ENCODE peak calls at places on chromosomes 6 and 20, in eight cellular contexts. W is cardiac muscle cell, K is psoas muscle, B is heart right ventricle, M is A549, N is transverse colon, H is PC-9, J is GM23338. Y is an unnamed sample.

GRCh38 chr6:5076931-5077330 is 8.2 kb upstream of the PPP1R3G start:
- DNase-seq in M (no peak), W (no peak), K (no peak), J (no peak), N (no peak), H (no peak), B (no peak), Y (no peak)

GRCh38 chr6:136383271-136383670 is 93.6 kb upstream of the BCLAF1 start:
- DNase-seq in W (peak; percentile 12), N (no peak), B (no peak), H (no peak), K (no peak), J (no peak), M (no peak), Y (no peak)

GRCh38 chr6:107304421-107305025 is 154.8 kb downstream of the PDSS2 start:
- DNase-seq in M (no peak), H (peak; percentile 63), J (no peak), K (no peak), N (no peak), B (no peak), W (no peak), Y (no peak)

GRCh38 chr20:50296450-50297375 is 106.1 kb downstream of the CEBPB start:
- DNase-seq in W (peak; percentile 65), M (no peak), B (no peak), N (no peak), H (no peak), K (peak; percentile 36), J (no peak), Y (no peak)

GRCh38 chr6:40347571-40348011 is 239.6 kb downstream of the LRFN2 start:
- DNase-seq in N (no peak), K (no peak), J (peak; percentile 55), B (no peak), W (no peak), H (no peak), M (no peak), Y (no peak)

GRCh38 chr6:39301606-39302005 is 12.6 kb downstream of the KCNK17 start:
- DNase-seq in W (no peak), H (no peak), N (no peak), M (peak; percentile 13), K (no peak), B (no peak), J (peak; percentile 90), Y (no peak)

GRCh38 chr6:21665436-21666199 is 72.1 kb downstream of the SOX4 start:
- DNase-seq in J (peak; percentile 88), K (peak; percentile 50), B (no peak), W (no peak), M (no peak), H (no peak), N (no peak), Y (no peak)

GRCh38 chr6:129120856-129121255 is 237.9 kb downstream of the LAMA2 start:
- DNase-seq in B (no peak), H (no peak), N (no peak), K (no peak), J (no peak), W (no peak), M (no peak), Y (no peak)

GRCh38 chr6:25329156-25329555 is 50.0 kb downstream of the CARMIL1 start:
- DNase-seq in H (no peak), B (no peak), M (no peak), J (no peak), W (no peak), N (no peak), K (no peak), Y (no peak)

GRCh38 chr20:17808357-17808756 is 108.6 kb downstream of the BANF2 start:
- DNase-seq in N (no peak), M (no peak), B (peak; percentile 34), K (peak; percentile 62), J (no peak), W (peak; percentile 72), H (no peak), Y (peak; percentile 50)

GRCh38 chr6:114133816-114134215 is 162.9 kb upstream of the HDAC2 start:
- DNase-seq in M (no peak), J (no peak), H (no peak), W (no peak), B (no peak), K (no peak), N (no peak), Y (no peak)

GRCh38 chr6:28789553-28790083 is 134.2 kb downstream of the TRIM27 start:
- DNase-seq in B (no peak), W (peak; percentile 61), J (peak; percentile 74), N (no peak), K (no peak), M (peak; percentile 78), H (peak; percentile 64), Y (no peak)

GRCh38 chr20:363319-364078 is 16.6 kb downstream of the NRSN2 start:
- DNase-seq in B (no peak), H (peak; percentile 52), J (no peak), K (no peak), M (peak; percentile 66), N (no peak), W (no peak), Y (no peak)

GRCh38 chr6:85015396-85015990 is 251.1 kb upstream of the TBX18 start:
- DNase-seq in B (peak; percentile 31), H (peak; percentile 56), W (peak; percentile 89), N (peak; percentile 8), J (peak; percentile 93), M (peak; percentile 79), K (peak; percentile 56), Y (peak; percentile 40)

GRCh38 chr6:157152544-157152943 is 170.8 kb downstream of the TMEM242 start:
- DNase-seq in J (no peak), K (no peak), W (no peak), H (no peak), B (no peak), M (no peak), N (no peak), Y (no peak)

GRCh38 chr6:127855542-127856159 is 45.2 kb downstream of the THEMIS start:
- DNase-seq in K (no peak), W (peak; percentile 61), B (no peak), N (no peak), M (peak; percentile 20), H (peak; percentile 6), J (peak; percentile 49), Y (no peak)

GRCh38 chr20:23697947-23698346 is 9.1 kb upstream of the CST4 start:
- DNase-seq in H (no peak), W (no peak), N (no peak), K (no peak), M (no peak), B (no peak), J (no peak), Y (no peak)

GRCh38 chr20:24535956-24536730 is 66.7 kb downstream of the SYNDIG1 start:
- DNase-seq in J (no peak), N (no peak), K (no peak), H (no peak), B (no peak), W (no peak), M (no peak), Y (no peak)

GRCh38 chr20:49281913-49282467 is 4.1 kb upstream of the ZNFX1 start:
- DNase-seq in W (no peak), M (no peak), B (no peak), J (no peak), N (no peak), K (no peak), H (no peak), Y (no peak)
- H3K4me3 ChIP-seq in W (no peak overlapping the region), M (peak overlapping the region; percentile 92), B (peak overlapping the region; percentile 1), J (peak overlapping the region; percentile 100), N (no peak overlapping the region), K (peak overlapping the region; percentile 84), H (peak overlapping the region; percentile 98), Y (no peak overlapping the region)

DNA sequence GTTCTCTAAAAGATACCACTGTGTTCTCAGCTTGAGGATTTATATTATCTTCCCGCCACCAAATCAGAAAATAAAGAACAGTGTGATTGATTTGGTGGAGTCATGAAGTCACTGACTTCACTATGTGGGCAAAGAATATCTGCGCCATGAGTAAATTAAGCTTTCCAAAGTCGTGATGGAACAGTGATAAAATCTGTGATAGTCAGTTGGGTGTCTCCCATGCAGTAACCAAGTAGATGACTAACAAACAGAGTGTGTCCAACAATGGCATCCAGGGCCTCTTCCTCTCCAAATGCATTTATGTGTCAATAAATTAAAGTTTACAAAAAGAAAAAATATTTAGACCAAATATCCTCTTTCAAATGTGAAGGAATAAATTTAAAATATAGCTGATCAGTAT is 87.0 kb upstream of the DST start:
- DNase-seq in W (peak; percentile 36), H (no peak), K (no peak), J (no peak), N (no peak), B (no peak), M (no peak), Y (no peak)
- H3K4me1 ChIP-seq in W (peaks cover 11% of the 10 kb centered on the region), H (peaks cover 69% of the 10 kb centered on the region), K (peaks cover 44% of the 10 kb centered on the region), J (peaks cover 43% of the 10 kb centered on the region), N (peaks cover 19% of the 10 kb centered on the region), B (peaks cover 18% of the 10 kb centered on the region), M (peaks cover 97% of the 10 kb centered on the region), Y (peaks cover 77% of the 10 kb centered on the region)

DNA sequence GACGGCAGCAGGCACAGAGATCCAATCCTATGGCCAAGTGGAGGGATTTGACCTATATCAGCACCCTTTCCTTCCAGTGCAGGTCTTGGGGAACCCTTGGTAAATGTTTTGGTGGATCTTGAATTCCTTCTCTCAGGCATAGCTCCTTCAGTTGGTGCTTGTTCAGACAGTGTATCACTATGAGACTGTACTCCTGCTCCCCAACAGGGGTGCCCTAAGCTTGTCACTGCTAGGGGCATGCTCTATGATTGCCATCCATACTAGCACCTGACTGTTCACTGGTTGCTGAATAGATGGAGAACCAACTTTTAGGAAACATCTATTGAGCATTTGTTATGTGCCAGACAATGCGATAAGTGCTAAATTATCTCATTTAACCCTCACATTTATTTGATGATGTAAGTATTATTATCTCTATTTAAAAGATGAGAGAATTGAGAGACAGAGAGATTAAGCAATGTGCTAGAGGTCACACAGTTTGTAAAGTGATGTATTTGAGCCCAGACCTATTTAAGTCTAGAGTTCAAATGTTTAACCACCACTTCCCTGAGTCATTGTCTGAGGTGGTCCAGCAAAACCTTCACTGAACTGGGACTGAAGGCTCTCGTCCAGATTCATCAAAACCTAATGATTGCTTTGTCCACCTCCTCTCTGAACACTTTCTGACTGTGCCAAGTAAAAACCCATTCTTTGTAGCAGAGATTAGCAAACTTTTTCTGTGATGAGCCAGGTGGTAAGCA is 34.3 kb downstream of the ADGRF1 start:
- DNase-seq in W (no peak), J (no peak), B (no peak), K (no peak), M (no peak), N (no peak), H (no peak), Y (no peak)
- TF ChIP-seq CTCF in W (no peak), J (no peak), B (no peak), K (no peak), M (no peak), N (no peak), H (no peak), Y (no peak)

GRCh38 chr6:117495873-117496272 is 13.4 kb downstream of the DCBLD1 start:
- DNase-seq in H (no peak), N (no peak), M (no peak), K (no peak), W (no peak), B (no peak), J (no peak), Y (no peak)

GRCh38 chr6:117493470-117493869 is 11.0 kb downstream of the DCBLD1 start:
- DNase-seq in B (no peak), H (no peak), W (no peak), J (no peak), K (no peak), N (no peak), M (no peak), Y (no peak)

GRCh38 chr6:117494694-117495318 is 12.3 kb downstream of the DCBLD1 start:
- DNase-seq in N (no peak), J (no peak), B (no peak), W (no peak), M (peak; percentile 44), K (no peak), H (no peak), Y (no peak)

GRCh38 chr6:117495425-117495824 is 13.0 kb downstream of the DCBLD1 start:
- DNase-seq in H (no peak), N (no peak), K (no peak), M (no peak), W (no peak), J (no peak), B (no peak), Y (no peak)

GRCh38 chr6:117494283-117494682 is 11.8 kb downstream of the DCBLD1 start:
- DNase-seq in M (no peak), N (no peak), J (no peak), B (no peak), K (no peak), W (peak; percentile 46), H (no peak), Y (no peak)
- H3K4me3 ChIP-seq in M (peak overlapping the region; percentile 31), N (no peak overlapping the region), J (no peak overlapping the region), B (no peak overlapping the region), K (no peak overlapping the region), W (no peak overlapping the region), H (no peak overlapping the region), Y (peak overlapping the region; percentile 6)

Y was measured in left ventricle myocardium inferior.